ENCODE peak calls at places on chromosome X, in four cellular contexts. A is uterus; N is CD8-positive, alpha-beta T cell; S is breast epithelium. U is an unnamed sample.
A peak's percentile ranks its signal among the peaks of the same experiment; 100 is the strongest.

GRCh38 chrX:85622635-85623034 is 243.2 kb upstream of the POF1B start:
- DNase-seq in A (no peak), N (no peak), S (no peak), U (no peak)

GRCh38 chrX:56564921-56565861 is 1.8 kb downstream of the UBQLN2 start:
- DNase-seq in A (no peak), N (no peak), S (no peak), U (no peak)

GRCh38 chrX:117996918-117997480 is 119.6 kb downstream of the KLHL13 start:
- DNase-seq in A (no peak), N (no peak), S (no peak), U (no peak)

GRCh38 chrX:150007356-150007755 is 69.1 kb upstream of the EOLA2 start:
- DNase-seq in A (no peak), N (no peak), S (no peak), U (no peak)

GRCh38 chrX:111402378-111402777 is 9.6 kb downstream of the DCX start:
- DNase-seq in A (no peak), N (no peak), S (no peak), U (no peak)

GRCh38 chrX:106976416-106976815 is 23.6 kb downstream of the MORC4 start:
- DNase-seq in A (no peak), N (no peak), S (no peak), U (no peak)

GRCh38 chrX:149758068-149758714 is 15.7 kb upstream of the HSFX1 start:
- DNase-seq in A (no peak), N (no peak), S (no peak), U (no peak)

GRCh38 chrX:15254852-15255251 is 15.0 kb downstream of the ASB9 start:
- DNase-seq in A (no peak), N (no peak), S (no peak), U (no peak)

GRCh38 chrX:107716045-107716684 is 59.4 kb downstream of the TSC22D3 start:
- DNase-seq in A (peak; percentile 33), N (no peak), S (no peak), U (no peak)

GRCh38 chrX:10259716-10260115 is 102.9 kb downstream of the CLCN4 start:
- DNase-seq in A (no peak), N (no peak), S (no peak), U (no peak)

GRCh38 chrX:25650216-25650615 is 487.9 kb upstream of the MAGEB18 start:
- DNase-seq in A (no peak), N (no peak), S (no peak), U (no peak)

GRCh38 chrX:82362990-82363389 is 1145.1 kb upstream of the POU3F4 start:
- DNase-seq in A (no peak), N (no peak), S (no peak), U (no peak)

GRCh38 chrX:77442728-77443127 is 4.5 kb upstream of the FGF16 start:
- DNase-seq in A (no peak), N (no peak), S (no peak), U (no peak)

GRCh38 chrX:131609480-131609879 is 65.6 kb downstream of the OR13H1 start:
- DNase-seq in A (no peak), N (no peak), S (no peak), U (no peak)

GRCh38 chrX:143664302-143664701 is 28.4 kb upstream of the SLITRK4 start:
- DNase-seq in A (no peak), N (no peak), S (no peak), U (no peak)

GRCh38 chrX:12974217-12974796 is 603 bp upstream of the TMSB4X start:
- DNase-seq in A (peak; percentile 62), N (no peak), S (peak; percentile 32), U (no peak)

GRCh38 chrX:69318651-69319305 is 153.5 kb upstream of the PJA1 start:
- DNase-seq in A (no peak), N (no peak), S (no peak), U (no peak)

GRCh38 chrX:66635360-66635759 is 3.5 kb downstream of the EDA2R start:
- DNase-seq in A (no peak), N (no peak), S (no peak), U (no peak)

GRCh38 chrX:22300130-22300529 is 27.4 kb downstream of the CBLL2 start:
- DNase-seq in A (peak; percentile 16), N (no peak), S (no peak), U (no peak)

GRCh38 chrX:148268646-148269045 is 231.8 kb upstream of the AFF2 start:
- DNase-seq in A (no peak), N (no peak), S (no peak), U (no peak)

GRCh38 chrX:71195959-71196727 is 26.9 kb upstream of the GJB1 start:
- DNase-seq in A (no peak), N (no peak), S (no peak), U (peak; percentile 36)

GRCh38 chrX:18707442-18708049 is at the start of gene PPEF1:
- DNase-seq in A (no peak), N (no peak), S (no peak), U (no peak)

GRCh38 chrX:74613350-74614192 is 853 bp downstream of the RLIM start:
- DNase-seq in A (no peak), N (no peak), S (no peak), U (peak; percentile 11)

GRCh38 chrX:40244980-40245379 is 147.2 kb upstream of the BCOR start:
- DNase-seq in A (no peak), N (no peak), S (no peak), U (no peak)

GRCh38 chrX:1720826-1721225 is 106.0 kb downstream of the ASMT start:
- DNase-seq in A (no peak), N (no peak), S (no peak), U (no peak)

GRCh38 chrX:1727531-1728027 is 112.7 kb downstream of the ASMT start:
- DNase-seq in A (no peak), N (no peak), S (no peak), U (no peak)

DNA sequence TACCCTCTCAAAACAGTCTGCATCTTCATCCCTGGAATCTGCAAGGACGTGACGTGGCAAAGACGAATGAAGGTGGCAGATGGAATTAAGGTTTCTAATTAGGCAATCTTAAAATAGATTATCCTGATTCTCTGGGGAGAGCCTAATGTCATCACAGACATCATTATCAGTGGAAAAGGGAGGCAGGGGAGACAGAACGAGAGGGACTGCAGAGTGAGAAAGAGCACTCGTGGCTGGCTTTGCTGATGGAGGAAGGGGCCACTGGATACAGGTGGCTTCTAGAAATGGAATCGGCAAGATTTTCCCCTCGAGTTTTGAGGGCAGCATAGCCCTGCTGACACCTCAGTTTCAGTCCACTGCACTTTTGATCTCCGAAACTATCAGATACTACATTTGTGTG is 110.6 kb downstream of the ASMT start:
- DNase-seq in A (no peak), N (no peak), S (no peak), U (no peak)
- H3K4me1 ChIP-seq in A (no peaks in the 10 kb centered on the region), N (no peaks in the 10 kb centered on the region), S (no peaks in the 10 kb centered on the region), U (no peaks in the 10 kb centered on the region)

GRCh38 chrX:110003167-110004156 is 548 bp downstream of the TMEM164 start:
- DNase-seq in A (peak; percentile 18), N (no peak), S (no peak), U (no peak)
- H3K27ac ChIP-seq in A (peak overlapping the region; percentile 83), N (no peak overlapping the region), S (peak overlapping the region; percentile 85), U (peak overlapping the region; percentile 15)

GRCh38 chrX:114583646-114584433 is at the start of gene HTR2C:
- DNase-seq in A (no peak), N (no peak), S (no peak), U (no peak)
- H3K27me3 ChIP-seq in A (peaks cover 58% of the 10 kb centered on the region), N (peaks cover 2% of the 10 kb centered on the region), S (no peaks in the 10 kb centered on the region), U (no peaks in the 10 kb centered on the region)

GRCh38 chrX:154094833-154095232 is 2.7 kb downstream of the MECP2 start:
- DNase-seq in A (no peak), N (no peak), S (no peak), U (no peak)
- H3K4me1 ChIP-seq in A (no peaks in the 10 kb centered on the region), N (peaks cover 58% of the 10 kb centered on the region), S (no peaks in the 10 kb centered on the region), U (peaks cover 63% of the 10 kb centered on the region)

GRCh38 chrX:72306085-72306801 is 529 bp upstream of the CITED1 start:
- DNase-seq in A (no peak), N (no peak), S (no peak), U (no peak)
- H3K27ac ChIP-seq in A (no peak overlapping the region), N (no peak overlapping the region), S (no peak overlapping the region), U (no peak overlapping the region)

DNA sequence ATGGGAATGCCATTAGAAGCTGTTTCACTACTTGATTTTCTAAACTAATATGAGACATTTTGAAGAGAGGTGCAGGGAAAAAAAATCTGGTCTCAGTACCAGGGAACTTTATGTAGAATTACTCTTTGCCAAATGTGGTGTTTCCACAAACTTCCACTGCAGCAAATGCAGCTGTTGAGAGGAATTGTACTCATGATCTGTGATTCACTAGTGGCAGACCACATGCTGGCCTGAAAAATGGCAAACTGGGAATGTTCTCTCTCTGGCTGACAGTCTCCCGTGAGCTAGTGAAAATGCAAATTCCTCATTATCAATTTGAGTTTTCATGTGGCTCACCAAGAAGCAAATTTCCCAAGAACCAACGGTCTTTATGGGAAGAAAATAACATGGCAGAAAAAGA is 37.8 kb upstream of the GPR101 start:
- DNase-seq in A (no peak), N (no peak), S (no peak), U (no peak)
- H3K27me3 ChIP-seq in A (no peaks in the 10 kb centered on the region), N (no peaks in the 10 kb centered on the region), S (no peaks in the 10 kb centered on the region), U (no peaks in the 10 kb centered on the region)